ENCODE peak calls at places on chromosomes 12 and 14, in four cellular contexts. C, G, H and O are unnamed samples.

GRCh38 chr12:68113644-68114043 is 45.9 kb downstream of the IFNG start:
- DNase-seq in C (no peak), G (no peak), H (no peak), O (no peak)

GRCh38 chr12:22532317-22532716 is 12.0 kb downstream of the C2CD5 start:
- DNase-seq in G (no peak), C (no peak), H (no peak), O (no peak)

GRCh38 chr12:67966560-67966959 is 22.7 kb upstream of the IFNG-AS1 start:
- DNase-seq in G (no peak), C (no peak), H (no peak), O (no peak)

GRCh38 chr12:62913380-62913779 is 21.6 kb downstream of the PPM1H start:
- DNase-seq in H (no peak), C (no peak), G (no peak), O (no peak)

GRCh38 chr14:92974541-92975345 is 51.8 kb downstream of the CHGA start:
- DNase-seq in G (no peak), H (no peak), C (no peak), O (no peak)

GRCh38 chr14:104969741-104970230 is 8.4 kb downstream of the AHNAK2 start:
- DNase-seq in G (no peak), H (no peak), C (no peak), O (no peak)

GRCh38 chr14:102363182-102363952 is 626 bp downstream of the TECPR2 start:
- DNase-seq in C (peak), G (peak), H (no peak), O (peak)

GRCh38 chr12:51914034-51914923 is 7.0 kb downstream of the ACVRL1 start:
- DNase-seq in G (no peak), H (no peak), C (no peak), O (no peak)

GRCh38 chr12:21526053-21526452 is at the start of gene SPX:
- DNase-seq in H (no peak), G (peak), C (peak), O (no peak)

GRCh38 chr14:64841121-64841611 is 38.5 kb downstream of the SPTB start:
- DNase-seq in G (peak), C (peak), H (peak), O (peak)

DNA sequence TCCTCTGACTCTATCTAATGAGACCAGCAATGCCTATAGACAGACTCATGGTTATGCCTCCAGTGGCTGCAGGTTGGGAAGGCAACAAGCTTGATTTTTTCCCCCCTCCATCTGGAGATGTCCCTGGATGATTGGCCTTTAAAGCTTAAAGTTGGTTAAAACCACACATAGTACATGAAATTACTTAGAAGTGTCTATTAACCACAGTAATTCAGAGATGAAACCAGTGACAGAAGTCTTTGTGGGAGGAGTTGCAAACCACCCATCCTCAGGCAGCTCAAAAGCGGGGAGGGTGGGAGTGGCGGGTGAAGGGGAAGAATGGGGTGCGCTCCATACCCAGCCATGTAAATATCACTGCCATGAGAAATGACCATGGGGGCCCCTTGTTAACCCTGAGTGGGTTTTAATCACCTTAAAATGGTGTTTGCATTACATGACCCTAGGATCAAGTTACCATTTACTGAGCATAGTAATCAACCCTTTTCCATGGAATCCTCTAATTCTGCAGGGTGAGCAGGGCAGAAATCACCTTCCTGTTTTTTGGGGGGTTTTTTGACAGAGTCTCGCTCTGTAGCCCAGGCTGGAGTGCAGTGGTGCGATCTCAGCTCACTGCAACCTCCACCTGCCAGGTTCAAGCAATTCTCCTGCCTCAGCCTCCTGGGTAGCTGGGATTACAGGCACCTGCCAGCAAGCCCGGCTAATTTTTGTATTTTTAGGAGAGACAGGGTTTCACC is 133.5 kb downstream of the FOXN3 start:
- DNase-seq in G (no peak), C (no peak), H (no peak), O (no peak)
- TF ChIP-seq MAFK in G (no peak), C (no peak), H (no peak), O (no peak)

GRCh38 chr12:115571027-115571426 is 706.5 kb downstream of the MED13L start:
- DNase-seq in C (no peak), G (no peak), H (no peak), O (no peak)

GRCh38 chr12:115570271-115570777 is 707.2 kb downstream of the MED13L start:
- DNase-seq in C (peak), H (no peak), G (peak), O (no peak)

GRCh38 chr12:115571446-115571845 is 706.0 kb downstream of the MED13L start:
- DNase-seq in G (no peak), H (no peak), C (no peak), O (no peak)

GRCh38 chr12:115572440-115572839 is 705.1 kb downstream of the MED13L start:
- DNase-seq in C (peak), H (no peak), G (no peak), O (no peak)

DNA sequence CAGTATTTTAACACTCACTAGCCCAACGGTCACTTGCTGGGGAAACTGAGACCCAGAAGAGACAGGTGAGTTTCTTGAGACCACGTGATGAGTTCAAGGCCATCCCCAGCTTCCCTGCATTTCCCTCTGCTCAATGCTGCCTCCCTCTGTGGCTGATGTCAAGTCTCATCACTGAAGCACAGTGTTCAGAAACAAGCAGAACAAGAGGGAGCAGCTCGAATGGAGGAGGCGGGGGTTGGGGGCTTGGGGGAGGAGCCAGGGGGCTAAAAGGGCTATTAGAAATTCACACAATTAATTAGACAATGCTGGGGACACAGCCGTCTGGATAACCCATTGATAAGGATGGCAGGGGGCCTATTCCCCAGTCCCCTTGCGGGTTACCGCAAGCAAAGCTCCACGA is 707.8 kb downstream of the MED13L start:
- DNase-seq in H (no peak), C (no peak), G (no peak), O (no peak)
- TF ChIP-seq MAFK in H (no peak), C (no peak), G (no peak), O (no peak)

DNA sequence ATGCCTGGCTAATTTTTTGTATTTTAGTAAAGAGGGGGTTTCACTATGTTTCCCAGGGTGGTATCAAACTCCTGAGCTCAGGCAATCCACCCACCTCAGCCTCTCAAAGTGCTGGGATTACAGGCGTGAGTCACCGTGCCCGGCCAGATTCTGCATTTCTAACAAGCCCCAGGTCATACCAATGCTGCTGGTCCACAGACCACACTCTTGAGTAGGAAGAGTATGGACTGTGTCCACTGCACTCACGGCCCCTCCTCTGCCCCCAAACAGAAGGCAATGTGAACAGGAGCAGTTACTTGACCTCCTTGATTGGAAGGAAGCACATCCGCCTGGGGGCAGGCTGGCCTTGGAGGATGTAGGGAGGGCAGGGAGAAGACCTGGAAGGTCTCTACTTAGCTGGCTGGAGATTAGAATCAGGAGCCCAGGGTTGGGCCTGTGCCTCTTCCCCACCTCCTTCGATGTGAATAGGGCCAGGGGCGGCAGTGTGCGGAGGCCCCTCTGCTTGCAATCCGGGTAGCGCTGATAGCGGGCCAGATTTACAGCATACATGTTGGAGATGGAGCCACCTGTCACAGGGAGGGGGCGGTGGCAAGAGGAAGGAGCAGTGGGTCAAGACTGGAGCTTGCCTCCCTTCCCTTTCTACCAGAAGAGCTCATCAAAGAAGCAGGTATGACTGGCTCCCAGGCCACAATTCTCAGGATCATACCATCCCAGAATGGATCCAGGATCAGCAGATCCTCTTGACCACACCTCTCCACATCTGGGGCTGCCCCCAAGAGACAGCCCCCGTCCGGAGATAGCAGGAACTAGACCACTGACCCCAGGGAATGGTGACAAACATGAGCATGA is 9.4 kb upstream of the ZNF740 start:
- DNase-seq in C (no peak), G (no peak), H (no peak), O (peak)
- TF ChIP-seq MAFK in C (no peak), G (no peak), H (no peak), O (no peak)

GRCh38 chr14:31802838-31803237 is 241.6 kb downstream of the NUBPL start:
- DNase-seq in G (no peak), H (no peak), C (no peak), O (no peak)

GRCh38 chr14:31806249-31806648 is 245.0 kb downstream of the NUBPL start:
- DNase-seq in C (peak), G (no peak), H (no peak), O (no peak)
- TF ChIP-seq MAFK in C (no peak), G (no peak), H (no peak), O (no peak)

DNA sequence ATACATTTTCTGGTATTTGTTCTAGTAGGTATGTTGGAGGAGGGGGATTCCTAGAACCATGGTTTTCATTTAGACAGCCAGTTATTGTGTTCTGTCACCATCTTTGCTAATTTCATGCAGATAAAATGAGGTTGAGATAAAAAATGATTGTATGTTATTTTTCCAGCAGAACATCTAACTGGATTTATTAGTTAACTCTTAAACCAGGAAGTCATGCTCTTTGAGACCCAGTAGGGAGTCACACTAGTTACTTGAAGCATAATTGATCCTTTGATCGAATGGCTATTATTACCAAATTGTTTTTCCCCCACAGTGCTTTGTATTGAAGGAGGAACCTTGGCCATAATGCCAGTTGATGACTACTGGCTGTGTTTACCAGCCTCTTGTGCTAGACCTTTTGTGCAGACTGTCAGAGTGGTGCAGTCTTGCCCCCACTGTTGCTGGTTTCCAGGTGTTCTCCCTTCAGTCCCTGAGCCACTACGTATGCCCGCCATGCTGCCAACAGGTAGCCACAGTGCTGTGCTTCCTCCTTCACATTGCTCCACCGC is 6.0 kb downstream of the EID3 start:
- DNase-seq in H (no peak), C (no peak), G (no peak), O (no peak)
- TF ChIP-seq MAFK in H (no peak), C (no peak), G (no peak), O (no peak)

GRCh38 chr12:75120202-75120774 is 89.4 kb downstream of the KCNC2 start:
- DNase-seq in H (no peak), G (no peak), C (no peak), O (no peak)
- TF ChIP-seq MAFK in H (no peak), G (no peak), C (no peak), O (no peak)

DNA sequence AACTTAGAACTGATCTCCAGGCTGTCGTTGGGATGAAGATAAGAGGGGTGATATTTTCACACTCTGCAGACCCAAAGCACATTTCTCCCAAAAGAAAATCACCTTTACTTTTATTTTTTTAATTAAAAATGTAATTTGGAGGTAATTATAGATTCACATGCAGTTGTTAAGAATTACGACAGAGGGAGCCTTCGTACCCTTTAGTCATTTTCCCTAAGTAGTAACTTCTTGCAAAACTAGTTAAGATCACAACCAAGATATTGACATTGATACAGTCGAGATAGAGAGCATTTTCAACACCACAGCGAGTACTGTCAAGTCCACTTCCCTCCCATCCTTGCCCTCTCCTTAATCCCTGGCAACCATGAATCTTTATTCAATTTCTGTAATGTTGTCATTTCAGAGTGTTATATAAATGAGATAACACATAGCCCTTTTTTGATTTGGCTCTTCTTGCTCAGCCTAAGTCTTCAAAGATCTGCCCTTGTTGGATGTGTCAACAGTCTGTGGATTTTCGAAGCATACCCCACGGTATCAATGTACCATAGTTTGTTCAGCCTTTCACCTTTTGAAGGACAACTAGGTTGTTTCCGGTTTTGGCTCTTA is 39.6 kb downstream of the DNAH10 start:
- DNase-seq in C (peak), G (peak), H (no peak), O (no peak)
- TF ChIP-seq MAFK in C (no peak), G (no peak), H (no peak), O (no peak)